ENCODE peak calls at places on chromosomes 7 and 10, in six cellular contexts. F is neuronal stem cell, M is psoas muscle, D is AG09309, L is cardiac muscle cell, P is HCT116. W is an unnamed sample.

GRCh38 chr10:132140167-132140925 is 46.4 kb upstream of the DPYSL4 start:
- DNase-seq in F (no peak), M (no peak), D (no peak), L (no peak), P (no peak), W (no peak)

GRCh38 chr10:78511324-78512204 is 477.9 kb downstream of the RPS24 start:
- DNase-seq in F (no peak), M (no peak), D (peak; percentile 35), L (no peak), P (no peak), W (no peak)

GRCh38 chr10:31759124-31759798 is 169.4 kb downstream of the ARHGAP12 start:
- DNase-seq in F (peak; percentile 54), M (peak; percentile 60), D (no peak), L (peak; percentile 38), P (peak; percentile 85), W (peak; percentile 49)

GRCh38 chr10:49642311-49642710 is 28.5 kb downstream of the CHAT start:
- DNase-seq in F (no peak), M (no peak), D (no peak), L (no peak), P (no peak), W (no peak)

GRCh38 chr7:107396990-107397389 is 72.9 kb upstream of the GPR22 start:
- DNase-seq in F (no peak), M (no peak), D (no peak), L (no peak), P (no peak), W (no peak)

GRCh38 chr10:133274751-133275682 is 1.7 kb downstream of the ADAM8 start:
- DNase-seq in F (no peak), M (no peak), D (no peak), L (no peak), P (no peak), W (peak; percentile 83)

GRCh38 chr10:64397125-64397524 is 875.9 kb downstream of the REEP3 start:
- DNase-seq in F (no peak), M (no peak), D (no peak), L (no peak), P (no peak), W (no peak)

GRCh38 chr7:154902600-154903082 is 100.3 kb downstream of the PAXIP1 start:
- DNase-seq in F (no peak), M (no peak), D (no peak), L (no peak), P (no peak), W (no peak)

GRCh38 chr7:106957766-106958165 is 86.7 kb upstream of the PRKAR2B start:
- DNase-seq in F (no peak), M (no peak), D (no peak), L (no peak), P (no peak), W (no peak)

GRCh38 chr7:31785081-31785480 is 98.1 kb downstream of the PPP1R17 start:
- DNase-seq in F (no peak), M (no peak), D (no peak), L (no peak), P (no peak), W (no peak)

GRCh38 chr10:70742537-70743429 is 42.4 kb downstream of the TBATA start:
- DNase-seq in F (no peak), M (no peak), D (no peak), L (peak; percentile 88), P (no peak), W (no peak)

GRCh38 chr10:93357680-93358079 is 124.5 kb downstream of the MYOF start:
- DNase-seq in F (peak; percentile 14), M (no peak), D (no peak), L (peak; percentile 62), P (no peak), W (no peak)

GRCh38 chr7:26863504-26864308 is 684 bp downstream of the SKAP2 start:
- DNase-seq in F (no peak), M (no peak), D (no peak), L (peak; percentile 40), P (peak; percentile 18), W (peak; percentile 32)

GRCh38 chr7:131950758-131951157 is 394.3 kb upstream of the PODXL start:
- DNase-seq in F (no peak), M (no peak), D (no peak), L (no peak), P (no peak), W (no peak)

GRCh38 chr7:139992353-139993054 is 70.2 kb downstream of the PARP12 start:
- DNase-seq in F (no peak), M (no peak), D (no peak), L (peak; percentile 25), P (no peak), W (no peak)

GRCh38 chr7:17706734-17707133 is 233.6 kb downstream of the SNX13 start:
- DNase-seq in F (peak; percentile 51), M (no peak), D (peak; percentile 46), L (peak; percentile 85), P (peak; percentile 65), W (peak; percentile 21)

GRCh38 chr10:43861966-43862751 is 213.5 kb upstream of the ZNF32 start:
- DNase-seq in F (no peak), M (no peak), D (peak; percentile 97), L (peak; percentile 89), P (no peak), W (no peak)

GRCh38 chr7:28419717-28420116 is 7.4 kb downstream of the CREB5 start:
- DNase-seq in F (no peak), M (no peak), D (peak; percentile 61), L (peak; percentile 78), P (no peak), W (no peak)

GRCh38 chr10:70479626-70480253 is 1.2 kb downstream of the PALD1 start:
- DNase-seq in F (no peak), M (peak; percentile 31), D (no peak), L (no peak), P (no peak), W (no peak)

GRCh38 chr7:98372993-98373392 is 27.9 kb downstream of the BAIAP2L1 start:
- DNase-seq in F (no peak), M (no peak), D (peak; percentile 46), L (peak; percentile 23), P (no peak), W (no peak)

GRCh38 chr7:416761-417624 is 102.7 kb downstream of the PDGFA start:
- DNase-seq in F (no peak), M (no peak), D (no peak), L (no peak), P (no peak), W (no peak)

GRCh38 chr10:45151467-45152214 is 150.9 kb downstream of the ZNF22 start:
- DNase-seq in F (no peak), M (no peak), D (no peak), L (no peak), P (no peak), W (no peak)

GRCh38 chr7:157963526-157963925 is 624.1 kb downstream of the PTPRN2 start:
- DNase-seq in F (no peak), M (no peak), D (no peak), L (no peak), P (no peak), W (no peak)

GRCh38 chr10:51804861-51805260 is 105.5 kb upstream of the CSTF2T start:
- DNase-seq in F (no peak), M (no peak), D (peak; percentile 8), L (peak; percentile 27), P (no peak), W (no peak)

GRCh38 chr10:133025558-133026090 is 62.1 kb upstream of the ADGRA1 start:
- DNase-seq in F (no peak), M (no peak), D (no peak), L (no peak), P (no peak), W (no peak)

GRCh38 chr7:105448181-105448580 is 59.5 kb upstream of the SRPK2 start:
- DNase-seq in F (no peak), M (no peak), D (no peak), L (no peak), P (no peak), W (no peak)

GRCh38 chr7:27846388-27846787 is 106.4 kb downstream of the TAX1BP1 start:
- DNase-seq in F (no peak), M (no peak), D (no peak), L (no peak), P (no peak), W (no peak)

GRCh38 chr10:42869977-42870350 is 87.4 kb downstream of the BMS1 start:
- DNase-seq in F (no peak), M (no peak), D (no peak), L (no peak), P (no peak), W (no peak)

GRCh38 chr7:134427896-134428295 is 31.0 kb downstream of the AKR1B1 start:
- DNase-seq in F (no peak), M (no peak), D (peak; percentile 8), L (no peak), P (no peak), W (no peak)

GRCh38 chr7:88758355-88759215 is 915 bp upstream of the ZNF804B start:
- DNase-seq in F (peak; percentile 31), M (no peak), D (no peak), L (peak; percentile 22), P (no peak), W (peak; percentile 3)

GRCh38 chr7:5773661-5774086 is 7.8 kb downstream of the RNF216 start:
- DNase-seq in F (no peak), M (no peak), D (peak; percentile 64), L (peak; percentile 92), P (peak; percentile 90), W (no peak)

DNA sequence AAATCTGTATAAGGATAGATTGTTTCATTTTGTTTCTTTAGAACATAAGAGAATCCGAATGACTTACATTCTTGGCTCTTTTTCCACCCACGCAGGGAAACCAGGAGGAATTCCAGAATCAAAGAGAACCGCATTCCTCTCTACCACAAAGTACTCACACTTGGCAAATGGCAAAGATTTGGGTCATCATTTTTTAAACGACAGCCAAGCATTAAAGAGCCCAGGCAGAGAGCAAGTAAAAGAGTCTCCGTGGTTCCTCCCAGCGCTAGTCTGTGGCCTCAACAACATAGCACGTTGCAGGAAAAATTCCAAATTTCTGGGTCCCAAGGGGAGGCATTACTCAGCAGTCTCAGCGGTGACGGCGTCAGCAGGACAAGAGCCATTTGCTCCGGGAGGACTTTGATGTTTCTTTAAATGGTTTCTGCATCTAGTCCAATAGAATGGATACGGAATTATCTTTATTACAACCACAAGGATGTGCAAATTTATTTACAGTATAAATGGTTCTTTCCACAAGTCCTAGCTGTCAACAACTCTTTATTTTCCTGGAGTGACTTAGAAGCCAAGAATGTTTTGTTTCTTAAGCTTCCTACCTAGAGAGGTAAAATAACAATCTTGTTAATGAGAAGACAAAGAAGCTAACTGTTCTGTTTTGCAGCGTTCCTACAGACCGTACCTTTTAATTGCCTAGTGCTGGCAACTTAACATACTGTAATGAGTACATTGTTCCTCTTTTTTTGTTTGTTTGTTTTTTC is 232.5 kb downstream of the SKIDA1 start:
- DNase-seq in F (peak; percentile 70), M (peak; percentile 64), D (peak; percentile 96), L (peak; percentile 99), P (peak; percentile 95), W (no peak)
- H3K4me3 ChIP-seq in F (no peak overlapping the region), M (peak overlapping the region; percentile 27), D (peak overlapping the region; percentile 7), L (peak overlapping the region; percentile 26), P (peak overlapping the region; percentile 32), W (no peak overlapping the region)

GRCh38 chr7:50660040-50660829 is 95.0 kb upstream of the DDC start:
- DNase-seq in F (no peak), M (no peak), D (no peak), L (no peak), P (no peak), W (no peak)
- H3K4me3 ChIP-seq in F (no peak overlapping the region), M (no peak overlapping the region), D (no peak overlapping the region), L (no peak overlapping the region), P (no peak overlapping the region), W (no peak overlapping the region)

GRCh38 chr10:62540389-62540788 is 166.2 kb downstream of the ZNF365 start:
- DNase-seq in F (no peak), M (no peak), D (no peak), L (no peak), P (no peak), W (no peak)
- H3K4me3 ChIP-seq in F (no peak overlapping the region), M (no peak overlapping the region), D (no peak overlapping the region), L (no peak overlapping the region), P (no peak overlapping the region), W (no peak overlapping the region)

GRCh38 chr7:128136215-128136597 is 104.9 kb upstream of the LEP start:
- DNase-seq in F (no peak), M (no peak), D (no peak), L (no peak), P (no peak), W (no peak)
- H3K4me3 ChIP-seq in F (peak overlapping the region; percentile 82), M (peak overlapping the region; percentile 66), D (peak overlapping the region; percentile 56), L (peak overlapping the region; percentile 39), P (peak overlapping the region; percentile 56), W (peak overlapping the region; percentile 59)

W was measured in GM06990.